ENCODE peak calls at places on chromosome 9, in four cellular contexts. N, Z, J and E are unnamed samples. For H3K27me3, the result is how much of the 10 kb centered on the place peaks cover.

GRCh38 chr9:93676310-93677054 is 100.1 kb downstream of the PHF2 start:
- DNase-seq in J (peak), Z (peak), N (peak), E (no peak)

GRCh38 chr9:131237931-131238401 is 38.3 kb downstream of the FAM78A start:
- DNase-seq in J (peak), Z (no peak), N (peak), E (peak)

GRCh38 chr9:95431286-95431685 is 85.5 kb downstream of the PTCH1 start:
- DNase-seq in J (no peak), Z (no peak), N (no peak), E (no peak)

GRCh38 chr9:76817489-76817888 is 53.3 kb downstream of the PCA3 start:
- DNase-seq in Z (no peak), N (no peak), J (no peak), E (peak)

GRCh38 chr9:124457887-124458431 is 7.7 kb downstream of the ADGRD2 start:
- DNase-seq in N (no peak), Z (no peak), J (no peak), E (no peak)

GRCh38 chr9:2634158-2634557 is 12.6 kb downstream of the VLDLR start:
- DNase-seq in N (no peak), J (no peak), Z (no peak), E (no peak)

GRCh38 chr9:98175013-98175679 is 17.3 kb downstream of the CORO2A start:
- DNase-seq in Z (no peak), N (no peak), J (no peak), E (no peak)

GRCh38 chr9:78893758-78894157 is 596.8 kb downstream of the PSAT1 start:
- DNase-seq in J (no peak), N (no peak), Z (no peak), E (no peak)

GRCh38 chr9:4170231-4170630 is 129.6 kb downstream of the GLIS3 start:
- DNase-seq in Z (no peak), N (no peak), J (no peak), E (no peak)

GRCh38 chr9:130327070-130327780 is 61.7 kb downstream of the HMCN2 start:
- DNase-seq in J (no peak), Z (no peak), N (no peak), E (no peak)

GRCh38 chr9:93891050-93891449 is 64.1 kb downstream of the BARX1 start:
- DNase-seq in J (no peak), Z (no peak), N (no peak), E (no peak)

GRCh38 chr9:111525056-111525977 is at the start of gene ZNF483:
- DNase-seq in N (peak), Z (peak), J (peak), E (peak)

GRCh38 chr9:27701029-27701428 is 127.7 kb upstream of the C9orf72 start:
- DNase-seq in J (no peak), N (no peak), Z (no peak), E (no peak)

GRCh38 chr9:81035171-81035570 is 654.2 kb downstream of the TLE1 start:
- DNase-seq in N (no peak), Z (no peak), J (no peak), E (no peak)

GRCh38 chr9:82456621-82457020 is 468.0 kb downstream of the SPATA31D1 start:
- DNase-seq in Z (no peak), N (no peak), J (no peak), E (peak)

GRCh38 chr9:32378993-32379729 is 5.3 kb upstream of the ACO1 start:
- DNase-seq in N (peak), Z (no peak), J (peak), E (peak)

GRCh38 chr9:135240871-135241311 is 153.4 kb downstream of the OLFM1 start:
- DNase-seq in Z (no peak), J (no peak), N (no peak), E (no peak)

GRCh38 chr9:91060520-91061343 is 259.1 kb downstream of the SYK start:
- DNase-seq in J (peak), N (peak), Z (peak), E (peak)

GRCh38 chr9:77176106-77176505 is 1.2 kb upstream of the VPS13A start:
- DNase-seq in Z (no peak), J (no peak), N (no peak), E (no peak)

GRCh38 chr9:92612816-92613215 is 57.1 kb downstream of the IPPK start:
- DNase-seq in Z (no peak), N (no peak), J (no peak), E (no peak)

GRCh38 chr9:74681901-74682300 is 184.8 kb downstream of the RORB start:
- DNase-seq in N (no peak), Z (no peak), J (no peak), E (no peak)

GRCh38 chr9:115730396-115730795 is 423.2 kb upstream of the PAPPA start:
- DNase-seq in J (no peak), N (no peak), Z (no peak), E (no peak)

GRCh38 chr9:136796238-136796774 is at the start of gene CCDC183:
- DNase-seq in Z (no peak), J (no peak), N (no peak), E (no peak)

GRCh38 chr9:136799854-136800657 is 3.9 kb downstream of the CCDC183 start:
- DNase-seq in N (peak), J (peak), Z (no peak), E (peak)

GRCh38 chr9:136799079-136799853 is 3.1 kb downstream of the CCDC183 start:
- DNase-seq in J (no peak), Z (no peak), N (no peak), E (no peak)

GRCh38 chr9:136802321-136802720 is 5.4 kb upstream of the RABL6 start:
- DNase-seq in J (no peak), Z (no peak), N (no peak), E (no peak)

DNA sequence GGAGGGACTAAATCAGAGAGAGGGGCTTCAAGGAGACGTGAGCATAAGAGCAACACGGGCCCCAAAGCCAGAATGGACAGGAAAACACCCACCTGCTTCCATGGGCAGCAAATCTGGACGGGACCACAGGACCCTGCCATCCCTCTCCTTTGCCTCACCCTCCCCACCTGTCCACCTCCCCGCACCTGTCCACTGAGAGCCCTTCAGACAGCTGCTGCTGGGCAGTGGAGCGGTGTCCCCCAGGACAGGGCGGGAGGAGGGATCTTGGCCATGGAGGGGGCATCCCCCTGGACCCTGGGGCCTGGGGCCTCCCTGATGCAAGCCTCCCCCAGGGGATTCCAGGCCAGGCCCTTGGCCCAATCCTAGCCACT is 2.6 kb downstream of the CCDC183 start:
- DNase-seq in Z (no peak), N (no peak), J (no peak), E (no peak)
- H3K4me3 ChIP-seq in Z (no peak), N (no peak), J (no peak), E (no peak)

DNA sequence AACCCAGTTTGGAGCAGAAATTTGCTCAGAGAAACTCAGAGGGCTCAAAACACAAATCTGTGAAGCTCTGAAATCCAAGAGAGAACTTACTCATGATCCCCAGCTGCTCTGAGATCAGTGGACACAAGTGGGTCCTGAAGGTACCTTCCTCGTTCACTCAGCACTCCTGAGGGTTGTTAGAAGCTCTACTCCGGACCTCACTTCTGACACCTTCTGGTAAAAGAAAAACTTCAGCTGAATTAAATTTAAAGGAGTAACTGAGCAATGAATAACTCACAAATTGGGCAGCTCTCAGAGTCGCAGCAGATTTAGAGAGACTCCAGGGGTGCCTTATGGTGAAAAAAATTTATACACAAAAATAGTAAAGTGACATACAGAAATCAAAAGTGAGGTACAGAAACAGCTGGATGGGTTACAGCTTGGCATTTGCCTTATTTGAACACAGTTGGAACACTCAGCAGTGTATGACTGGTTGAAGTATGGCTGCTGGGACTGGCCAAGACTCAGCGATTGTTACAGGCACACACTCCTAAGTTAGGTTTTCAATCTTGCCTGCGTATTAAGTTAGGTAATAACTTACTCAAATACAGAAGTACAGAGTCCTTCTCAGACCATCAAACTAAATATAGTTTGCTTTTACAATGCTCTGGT is 32.5 kb downstream of the INSL4 start:
- DNase-seq in J (no peak), Z (no peak), N (no peak), E (peak)
- TF ChIP-seq CTCF in J (no peak), Z (no peak), N (no peak), E (peak)

GRCh38 chr9:122216138-122216797 is 12.5 kb downstream of the LHX6 start:
- DNase-seq in N (no peak), J (no peak), Z (no peak), E (no peak)

GRCh38 chr9:122213589-122214413 is 15.0 kb downstream of the LHX6 start:
- DNase-seq in Z (no peak), N (peak), J (no peak), E (peak)

GRCh38 chr9:122216798-122217418 is 11.8 kb downstream of the LHX6 start:
- DNase-seq in J (no peak), Z (no peak), N (no peak), E (no peak)

GRCh38 chr9:122214507-122214906 is 14.2 kb downstream of the LHX6 start:
- DNase-seq in Z (peak), N (no peak), J (no peak), E (no peak)

GRCh38 chr9:122215663-122216062 is 13.1 kb downstream of the LHX6 start:
- DNase-seq in J (no peak), N (no peak), Z (no peak), E (no peak)
- H3K27me3 ChIP-seq in J (half or more), N (under half), Z (half or more), E (under half)

GRCh38 chr9:21781656-21782055 is 20.8 kb upstream of the MTAP start:
- DNase-seq in Z (no peak), N (no peak), J (no peak), E (peak)

GRCh38 chr9:21779397-21779796 is 23.0 kb upstream of the MTAP start:
- DNase-seq in J (no peak), N (no peak), Z (no peak), E (peak)

GRCh38 chr9:21782207-21782606 is 20.2 kb upstream of the MTAP start:
- DNase-seq in Z (no peak), N (no peak), J (no peak), E (peak)

GRCh38 chr9:21777701-21778100 is 24.7 kb upstream of the MTAP start:
- DNase-seq in Z (no peak), J (no peak), N (no peak), E (peak)

GRCh38 chr9:21778300-21778699 is 24.1 kb upstream of the MTAP start:
- DNase-seq in J (no peak), N (no peak), Z (no peak), E (peak)
- H3K4me3 ChIP-seq in J (no peak), N (no peak), Z (no peak), E (peak)

GRCh38 chr9:128104171-128104618 is 23.3 kb downstream of the PTGES2 start:
- DNase-seq in N (peak), Z (no peak), J (no peak), E (no peak)

GRCh38 chr9:128102861-128103588 is 24.5 kb downstream of the PTGES2 start:
- DNase-seq in J (no peak), Z (no peak), N (peak), E (no peak)

GRCh38 chr9:128101690-128102089 is 25.8 kb downstream of the PTGES2 start:
- DNase-seq in Z (peak), N (peak), J (peak), E (no peak)

GRCh38 chr9:128102196-128102595 is 25.3 kb downstream of the PTGES2 start:
- DNase-seq in J (no peak), N (no peak), Z (no peak), E (no peak)

DNA sequence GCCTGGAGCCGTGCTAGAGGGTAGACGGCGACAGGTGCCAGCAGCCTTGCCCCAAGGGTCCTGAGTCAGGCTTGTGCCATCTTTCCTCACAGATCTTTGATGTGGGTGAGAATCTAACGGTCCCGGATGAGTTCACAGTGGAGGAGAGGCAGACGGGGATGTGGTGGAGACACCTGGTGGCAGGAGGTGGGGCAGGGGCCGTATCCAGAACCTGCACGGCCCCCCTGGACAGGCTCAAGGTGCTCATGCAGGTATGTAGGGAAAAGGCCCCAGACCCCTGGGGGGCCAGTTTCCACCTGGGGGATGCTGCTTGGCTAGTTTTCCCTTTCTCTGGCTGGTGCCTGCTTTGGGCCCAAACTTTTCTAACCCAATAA is 24.0 kb downstream of the PTGES2 start:
- DNase-seq in Z (no peak), J (no peak), N (peak), E (no peak)
- TF ChIP-seq CTCF in Z (peak), J (peak), N (no peak), E (peak)

GRCh38 chr9:99377790-99378775 is 156.0 kb downstream of the SEC61B start:
- DNase-seq in N (no peak), J (no peak), Z (no peak), E (no peak)

GRCh38 chr9:99371376-99371775 is 149.3 kb downstream of the SEC61B start:
- DNase-seq in Z (no peak), J (no peak), N (no peak), E (no peak)

GRCh38 chr9:99369327-99369722 is 147.2 kb downstream of the SEC61B start:
- DNase-seq in Z (no peak), N (no peak), J (no peak), E (no peak)

GRCh38 chr9:99375481-99375880 is 153.4 kb downstream of the SEC61B start:
- DNase-seq in J (no peak), Z (no peak), N (no peak), E (no peak)

GRCh38 chr9:99373912-99374311 is 151.8 kb downstream of the SEC61B start:
- DNase-seq in N (no peak), Z (no peak), J (no peak), E (no peak)
- H3K27me3 ChIP-seq in N (under half), Z (under half), J (under half), E (under half)

GRCh38 chr9:133458643-133459312 is 1.0 kb upstream of the CACFD1 start:
- DNase-seq in Z (peak), J (no peak), N (no peak), E (no peak)
- H3K4me3 ChIP-seq in Z (peak), J (peak), N (no peak), E (no peak)